ENCODE peak calls at places on chromosomes 13 and 19, in nine cellular contexts. I is cardiac fibroblast, K is foreskin fibroblast, B is pancreas, M is HFF-Myc, P is GM12878, O is tibial nerve, Z is ovary, W is spleen. Y is an unnamed sample.

GRCh38 chr19:42048992-42049391 is 21.0 kb downstream of the GRIK5 start:
- DNase-seq in I (no peak), K (no peak), B (no peak), M (no peak), P (no peak), O (no peak), Z (no peak), W (no peak), Y (no peak)

GRCh38 chr13:100512422-100512821 is 76.2 kb downstream of the GGACT start:
- DNase-seq in I (peak), K (no peak), B (no peak), M (no peak), P (no peak), O (no peak), Z (no peak), W (no peak), Y (no peak)

GRCh38 chr13:96104516-96104915 is 14.6 kb downstream of the HS6ST3 start:
- DNase-seq in I (no peak), K (no peak), B (no peak), M (no peak), P (no peak), O (no peak), Z (no peak), W (no peak), Y (no peak)

GRCh38 chr13:38767506-38768265 is 80.8 kb downstream of the FREM2 start:
- DNase-seq in I (no peak), K (no peak), B (no peak), M (no peak), P (no peak), O (no peak), Z (no peak), W (no peak), Y (no peak)

GRCh38 chr13:50513528-50513863 is 330.0 kb downstream of the DLEU7 start:
- DNase-seq in I (no peak), K (no peak), B (no peak), M (no peak), P (no peak), O (no peak), Z (no peak), W (no peak), Y (no peak)

GRCh38 chr13:44174769-44175425 is 198.7 kb upstream of the SERP2 start:
- DNase-seq in I (peak), K (no peak), B (no peak), M (no peak), P (no peak), O (peak), Z (no peak), W (no peak), Y (peak)

GRCh38 chr13:57311009-57311586 is 144.1 kb downstream of the PRR20E start:
- DNase-seq in I (no peak), K (no peak), B (no peak), M (no peak), P (no peak), O (no peak), Z (no peak), W (no peak), Y (no peak)

GRCh38 chr13:41250993-41251392 is 12.4 kb downstream of the MTRF1 start:
- DNase-seq in I (no peak), K (no peak), B (no peak), M (no peak), P (no peak), O (no peak), Z (no peak), W (no peak), Y (no peak)

GRCh38 chr19:50508850-50509190 is 2.2 kb downstream of the JOSD2 start:
- DNase-seq in I (no peak), K (no peak), B (no peak), M (no peak), P (no peak), O (no peak), Z (no peak), W (peak), Y (no peak)

GRCh38 chr19:34676697-34677385 is at the start of gene SCGB2B2:
- DNase-seq in I (no peak), K (peak), B (no peak), M (peak), P (peak), O (no peak), Z (no peak), W (peak), Y (no peak)

GRCh38 chr19:512548-513365 is 5.5 kb downstream of the TPGS1 start:
- DNase-seq in I (no peak), K (no peak), B (no peak), M (no peak), P (no peak), O (no peak), Z (no peak), W (peak), Y (no peak)

GRCh38 chr19:18433735-18434398 is 4.1 kb downstream of the ISYNA1 start:
- DNase-seq in I (no peak), K (no peak), B (no peak), M (no peak), P (no peak), O (no peak), Z (peak), W (peak), Y (no peak)

GRCh38 chr19:57267294-57267693 is 13.0 kb upstream of the ZNF460 start:
- DNase-seq in I (no peak), K (no peak), B (no peak), M (no peak), P (no peak), O (no peak), Z (no peak), W (no peak), Y (no peak)

GRCh38 chr13:111337741-111338140 is 17.3 kb downstream of the TEX29 start:
- DNase-seq in I (peak), K (no peak), B (no peak), M (no peak), P (no peak), O (no peak), Z (no peak), W (no peak), Y (peak)

GRCh38 chr13:45333973-45334922 is 6.7 kb downstream of the TPT1 start:
- DNase-seq in I (peak), K (no peak), B (no peak), M (no peak), P (no peak), O (no peak), Z (no peak), W (no peak), Y (peak)

GRCh38 chr19:35719402-35720162 is 1.8 kb downstream of the KMT2B start:
- DNase-seq in I (no peak), K (no peak), B (no peak), M (no peak), P (no peak), O (no peak), Z (no peak), W (peak), Y (no peak)
- H3K4me3 ChIP-seq in I (peak), K (peak), B (no peak), M (peak), P (peak), O (no peak), Z (no peak), W (peak), Y (peak)

DNA sequence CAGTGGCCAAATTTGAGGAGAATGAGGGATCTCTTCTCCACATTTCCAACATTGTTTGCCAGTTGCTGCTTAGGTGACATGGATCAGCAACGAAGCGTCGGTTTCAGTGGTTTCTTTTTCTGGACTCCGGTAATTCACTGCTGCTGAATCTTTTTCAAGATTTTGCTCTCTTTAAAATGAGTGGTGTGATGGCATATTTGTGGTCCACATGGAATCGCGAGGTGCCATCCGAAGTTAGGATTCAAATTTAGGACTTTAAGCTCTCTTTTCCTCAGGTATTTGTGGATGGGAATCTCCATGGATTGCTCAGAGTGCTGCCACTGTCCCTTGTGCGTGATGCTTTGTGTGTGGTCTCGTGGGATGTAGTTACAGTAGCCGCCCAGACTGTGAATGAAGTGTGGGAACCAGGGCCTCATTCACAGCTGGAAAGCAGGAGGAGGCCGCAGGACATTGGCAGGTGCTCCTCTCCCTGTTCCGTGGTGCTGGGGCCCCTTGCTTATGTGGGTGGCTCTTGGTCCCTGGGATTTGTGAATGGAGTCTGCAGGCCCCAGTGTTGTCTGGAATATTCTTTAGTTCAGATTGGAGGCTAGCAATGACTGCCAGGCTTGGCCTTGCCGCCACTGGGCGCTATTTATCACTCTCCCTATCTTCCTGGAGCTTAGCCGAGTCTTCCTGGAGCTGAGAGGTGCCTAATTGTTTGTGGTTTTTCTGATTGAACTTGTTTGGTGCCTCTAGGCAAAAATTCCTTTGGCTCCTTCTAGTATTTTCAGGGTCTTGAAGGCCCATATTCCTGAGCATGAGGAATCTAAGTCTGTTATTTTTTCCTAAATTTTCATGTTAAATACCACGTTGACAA is 1.5 kb downstream of the ILF3 start:
- DNase-seq in I (peak), K (no peak), B (peak), M (no peak), P (no peak), O (no peak), Z (no peak), W (no peak), Y (peak)
- TF ChIP-seq CTCF in I (peak), K (peak), B (no peak), M (no peak), P (peak), O (no peak), Z (no peak), W (no peak), Y (peak)

DNA sequence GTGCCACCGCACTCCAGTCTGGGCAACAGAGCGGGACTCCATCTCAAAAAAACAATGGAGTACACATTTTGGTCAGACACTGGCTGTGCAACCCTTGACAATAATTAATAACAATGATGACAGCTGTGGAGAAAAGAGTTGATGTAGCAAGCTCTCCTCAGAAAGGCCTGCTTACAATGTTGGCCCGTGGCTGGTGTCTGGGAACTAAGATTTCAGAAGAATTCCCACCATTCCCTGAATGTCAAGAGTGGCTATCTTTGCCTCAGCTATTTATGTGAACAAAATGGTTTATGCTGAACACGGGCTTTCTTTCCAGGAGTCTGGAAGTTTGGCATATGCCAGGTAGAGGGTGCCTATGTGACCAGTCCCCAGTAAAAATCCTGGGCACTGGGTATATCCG is 25.5 kb downstream of the NEK5 start:
- DNase-seq in I (no peak), K (no peak), B (no peak), M (no peak), P (no peak), O (no peak), Z (no peak), W (no peak), Y (no peak)
- H3K4me3 ChIP-seq in I (no peak), K (no peak), B (no peak), M (no peak), P (no peak), O (no peak), Z (no peak), W (no peak), Y (no peak)

DNA sequence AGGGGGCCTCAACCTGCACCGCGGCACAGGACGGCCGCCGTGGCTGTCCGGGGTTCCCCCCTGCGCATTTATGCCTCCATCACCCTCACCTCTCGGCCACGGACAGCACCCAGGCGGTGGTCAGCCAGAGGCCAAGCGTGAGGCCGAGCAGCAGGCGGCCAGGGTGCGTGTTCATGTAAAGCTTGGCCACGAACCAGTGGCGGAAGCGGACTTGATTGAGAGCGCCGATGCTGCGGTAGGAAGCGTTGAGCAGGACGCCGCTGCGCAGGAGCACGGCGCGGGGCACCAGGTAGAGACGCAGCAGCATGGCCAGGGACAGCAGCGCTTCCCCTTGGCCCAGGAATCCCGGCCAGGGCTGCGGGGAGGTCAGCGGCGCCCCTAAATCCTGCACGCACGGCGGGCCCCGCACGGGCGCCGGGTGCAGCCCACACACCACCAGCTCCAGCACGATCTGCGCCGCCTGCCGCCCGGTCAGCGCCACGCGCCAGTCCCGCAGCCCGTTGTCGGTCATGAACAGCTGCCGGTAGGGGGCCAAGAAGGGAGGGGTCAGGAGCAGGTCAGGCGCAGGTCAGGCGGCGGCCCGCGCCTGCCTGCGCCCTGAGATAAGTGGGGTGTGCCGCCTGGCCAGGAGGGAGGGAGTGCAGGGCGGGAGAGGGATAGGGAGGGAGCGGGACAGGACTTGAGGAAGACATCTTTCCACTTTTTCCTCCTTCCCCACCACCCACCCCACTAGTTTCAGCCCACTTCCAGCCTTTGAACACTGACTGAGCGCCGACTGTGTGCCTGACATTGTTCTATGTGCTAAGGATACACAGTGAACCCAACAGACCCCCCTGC is 6.5 kb downstream of the KCNN4 start:
- DNase-seq in I (peak), K (peak), B (peak), M (no peak), P (no peak), O (peak), Z (peak), W (peak), Y (peak)
- TF ChIP-seq CTCF in I (peak), K (peak), B (peak), M (peak), P (no peak), O (peak), Z (peak), W (peak), Y (peak)

DNA sequence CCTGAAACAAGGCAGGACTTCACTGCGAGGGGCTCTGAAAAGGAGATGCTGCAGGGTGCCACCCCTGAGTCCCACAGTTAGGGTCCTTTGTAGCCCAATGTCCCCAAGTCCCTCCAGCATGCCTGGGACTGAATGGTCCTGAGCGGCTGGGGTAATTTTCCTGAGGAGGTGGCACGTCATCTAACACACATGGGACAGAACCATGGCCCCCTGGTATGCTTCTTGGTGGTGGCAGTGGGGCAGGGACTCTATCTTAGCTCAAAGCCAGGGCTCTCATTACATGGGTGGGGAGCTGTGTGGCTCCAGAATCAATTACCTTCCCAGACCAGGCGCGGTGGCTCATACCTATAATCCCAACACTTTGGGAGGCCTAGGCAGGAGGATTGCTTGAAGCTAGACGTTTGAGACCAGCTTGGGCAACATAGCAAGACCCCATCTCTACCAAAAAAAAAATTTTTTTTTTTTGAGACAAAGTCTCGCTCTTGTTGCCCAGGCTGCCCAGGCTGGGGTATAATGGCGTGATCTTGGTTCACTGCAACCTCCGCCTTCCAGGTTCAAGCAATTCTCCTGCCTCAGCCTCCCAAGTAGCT is 7.9 kb upstream of the SLC7A9 start:
- DNase-seq in I (no peak), K (no peak), B (no peak), M (no peak), P (no peak), O (no peak), Z (no peak), W (no peak), Y (no peak)
- H3K4me3 ChIP-seq in I (no peak), K (no peak), B (no peak), M (no peak), P (no peak), O (no peak), Z (no peak), W (no peak), Y (no peak)

GRCh38 chr19:29677001-29677781 is 11.9 kb downstream of the PLEKHF1 start:
- DNase-seq in I (no peak), K (no peak), B (no peak), M (no peak), P (no peak), O (no peak), Z (no peak), W (peak), Y (no peak)
- TF ChIP-seq CTCF in I (no peak), K (no peak), B (no peak), M (no peak), P (no peak), O (no peak), Z (no peak), W (no peak), Y (no peak)